ENCODE peak calls at places on chromosome 4, in four cellular contexts. J, L, O and E are unnamed samples.

GRCh38 chr4:128452415-128452814 is 164.8 kb upstream of the PGRMC2 start:
- DNase-seq in J (peak), L (no peak), O (peak), E (no peak)

GRCh38 chr4:151850751-151851150 is 89.9 kb upstream of the GATB start:
- DNase-seq in J (no peak), L (no peak), O (peak), E (no peak)

GRCh38 chr4:144174401-144175067 is 34.0 kb upstream of the GYPA start:
- DNase-seq in J (peak), L (no peak), O (peak), E (peak)

GRCh38 chr4:170657761-170658160 is 568.0 kb upstream of the AADAT start:
- DNase-seq in J (no peak), L (no peak), O (no peak), E (no peak)

GRCh38 chr4:82042042-82042441 is 331.7 kb downstream of the HNRNPD start:
- DNase-seq in J (no peak), L (no peak), O (no peak), E (no peak)

GRCh38 chr4:152273343-152273742 is 262.5 kb downstream of the FBXW7 start:
- DNase-seq in J (no peak), L (no peak), O (peak), E (no peak)

GRCh38 chr4:88333741-88334405 is 44.8 kb upstream of the HERC6 start:
- DNase-seq in J (no peak), L (no peak), O (peak), E (no peak)

GRCh38 chr4:108433832-108434231 is 186.5 kb upstream of the RPL34 start:
- DNase-seq in J (no peak), L (peak), O (peak), E (no peak)

GRCh38 chr4:54076673-54077072 is 12.3 kb upstream of the CHIC2 start:
- DNase-seq in J (no peak), L (no peak), O (no peak), E (no peak)

GRCh38 chr4:53962516-53963225 is 101.7 kb downstream of the CHIC2 start:
- DNase-seq in J (no peak), L (no peak), O (peak), E (no peak)

GRCh38 chr4:148103647-148104355 is 338.4 kb downstream of the NR3C2 start:
- DNase-seq in J (no peak), L (no peak), O (peak), E (no peak)

GRCh38 chr4:106864231-106864630 is 171.9 kb downstream of the DKK2 start:
- DNase-seq in J (peak), L (no peak), O (peak), E (no peak)

GRCh38 chr4:88219099-88219498 is 60.7 kb upstream of the ABCG2 start:
- DNase-seq in J (peak), L (no peak), O (peak), E (peak)